ENCODE peak calls at places on chromosomes 1 and 21, in six cellular contexts. One of them, this sample, is unnamed.

GRCh38 chr1:177849130-177849529 is 120.7 kb downstream of the SEC16B start:
- DNase-seq in tibial nerve: no peak
- DNase-seq in AG10803: peak
- DNase-seq in fibroblast of mammary gland: peak
- DNase-seq in choroid plexus epithelial cell: no peak
- DNase-seq in astrocyte of the spinal cord: peak
- DNase-seq in this sample: peak

GRCh38 chr1:35598895-35599294 is 25.8 kb downstream of the TFAP2E start:
- DNase-seq in choroid plexus epithelial cell: no peak
- DNase-seq in fibroblast of mammary gland: no peak
- DNase-seq in astrocyte of the spinal cord: no peak
- DNase-seq in tibial nerve: no peak
- DNase-seq in AG10803: no peak
- DNase-seq in this sample: no peak

GRCh38 chr1:220770245-220770913 is 16.3 kb upstream of the MTARC1 start:
- DNase-seq in AG10803: no peak
- DNase-seq in tibial nerve: no peak
- DNase-seq in choroid plexus epithelial cell: no peak
- DNase-seq in astrocyte of the spinal cord: no peak
- DNase-seq in fibroblast of mammary gland: no peak
- DNase-seq in this sample: no peak

GRCh38 chr21:42847051-42847707 is 32.2 kb downstream of the WDR4 start:
- DNase-seq in choroid plexus epithelial cell: no peak
- DNase-seq in fibroblast of mammary gland: no peak
- DNase-seq in AG10803: no peak
- DNase-seq in tibial nerve: no peak
- DNase-seq in astrocyte of the spinal cord: no peak
- DNase-seq in this sample: no peak

GRCh38 chr1:239884776-239885175 is 206.9 kb upstream of the FMN2 start:
- DNase-seq in AG10803: no peak
- DNase-seq in fibroblast of mammary gland: peak
- DNase-seq in astrocyte of the spinal cord: no peak
- DNase-seq in tibial nerve: no peak
- DNase-seq in choroid plexus epithelial cell: no peak
- DNase-seq in this sample: no peak

GRCh38 chr1:200373811-200374231 is 36.0 kb downstream of the ZNF281 start:
- DNase-seq in fibroblast of mammary gland: no peak
- DNase-seq in astrocyte of the spinal cord: no peak
- DNase-seq in tibial nerve: no peak
- DNase-seq in AG10803: no peak
- DNase-seq in choroid plexus epithelial cell: no peak
- DNase-seq in this sample: no peak

GRCh38 chr1:47465605-47466004 is 27.8 kb downstream of the FOXD2 start:
- DNase-seq in astrocyte of the spinal cord: no peak
- DNase-seq in choroid plexus epithelial cell: peak
- DNase-seq in tibial nerve: no peak
- DNase-seq in AG10803: no peak
- DNase-seq in fibroblast of mammary gland: no peak
- DNase-seq in this sample: no peak

GRCh38 chr1:176119549-176119948 is 87.5 kb downstream of the COP1 start:
- DNase-seq in fibroblast of mammary gland: peak
- DNase-seq in tibial nerve: no peak
- DNase-seq in AG10803: peak
- DNase-seq in choroid plexus epithelial cell: peak
- DNase-seq in astrocyte of the spinal cord: no peak
- DNase-seq in this sample: no peak

GRCh38 chr1:92820024-92820423 is 11.8 kb upstream of the RPL5 start:
- DNase-seq in tibial nerve: no peak
- DNase-seq in AG10803: peak
- DNase-seq in fibroblast of mammary gland: peak
- DNase-seq in astrocyte of the spinal cord: no peak
- DNase-seq in choroid plexus epithelial cell: peak
- DNase-seq in this sample: peak

GRCh38 chr1:33459766-33460543 is 12.5 kb upstream of the ZSCAN20 start:
- DNase-seq in choroid plexus epithelial cell: peak
- DNase-seq in fibroblast of mammary gland: peak
- DNase-seq in astrocyte of the spinal cord: no peak
- DNase-seq in AG10803: peak
- DNase-seq in tibial nerve: no peak
- DNase-seq in this sample: peak

DNA sequence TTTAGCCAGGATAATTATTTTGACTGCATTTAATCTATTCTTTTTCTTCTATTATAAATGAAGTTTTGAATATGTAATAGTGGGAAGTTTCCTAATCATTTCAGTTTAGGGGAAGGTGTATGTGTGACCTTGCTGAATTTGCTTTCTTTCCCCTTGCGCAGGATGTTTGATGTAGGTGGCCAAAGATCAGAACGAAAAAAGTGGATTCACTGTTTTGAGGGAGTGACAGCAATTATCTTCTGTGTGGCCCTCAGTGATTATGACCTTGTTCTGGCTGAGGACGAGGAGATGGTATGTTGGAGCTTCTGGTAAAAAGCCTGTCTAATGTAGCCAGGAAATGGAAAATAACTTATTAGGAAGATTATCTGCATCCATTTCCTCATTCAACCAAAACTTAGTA is 33.4 kb downstream of the GNAT2 start:
- DNase-seq in fibroblast of mammary gland: no peak
- DNase-seq in choroid plexus epithelial cell: no peak
- DNase-seq in AG10803: no peak
- DNase-seq in astrocyte of the spinal cord: no peak
- DNase-seq in tibial nerve: no peak
- DNase-seq in this sample: no peak
- H3K4me3 ChIP-seq in fibroblast of mammary gland: no peak
- H3K4me3 ChIP-seq in choroid plexus epithelial cell: no peak
- H3K4me3 ChIP-seq in AG10803: no peak
- H3K4me3 ChIP-seq in astrocyte of the spinal cord: no peak
- H3K4me3 ChIP-seq in tibial nerve: no peak
- H3K4me3 ChIP-seq in this sample: no peak

GRCh38 chr1:241842565-241842964 is 5.4 kb upstream of the EXO1 start:
- DNase-seq in tibial nerve: no peak
- DNase-seq in astrocyte of the spinal cord: no peak
- DNase-seq in choroid plexus epithelial cell: peak
- DNase-seq in fibroblast of mammary gland: peak
- DNase-seq in AG10803: peak
- DNase-seq in this sample: peak
- H3K4me3 ChIP-seq in tibial nerve: no peak
- H3K4me3 ChIP-seq in astrocyte of the spinal cord: no peak
- H3K4me3 ChIP-seq in choroid plexus epithelial cell: no peak
- H3K4me3 ChIP-seq in fibroblast of mammary gland: no peak
- H3K4me3 ChIP-seq in AG10803: no peak
- H3K4me3 ChIP-seq in this sample: no peak

GRCh38 chr1:2314803-2315710 is 76.3 kb downstream of the MORN1 start:
- DNase-seq in astrocyte of the spinal cord: peak
- DNase-seq in fibroblast of mammary gland: no peak
- DNase-seq in AG10803: peak
- DNase-seq in tibial nerve: no peak
- DNase-seq in choroid plexus epithelial cell: no peak
- DNase-seq in this sample: no peak
- H3K4me3 ChIP-seq in astrocyte of the spinal cord: peak
- H3K4me3 ChIP-seq in fibroblast of mammary gland: peak
- H3K4me3 ChIP-seq in AG10803: peak
- H3K4me3 ChIP-seq in tibial nerve: peak
- H3K4me3 ChIP-seq in choroid plexus epithelial cell: peak
- H3K4me3 ChIP-seq in this sample: peak

DNA sequence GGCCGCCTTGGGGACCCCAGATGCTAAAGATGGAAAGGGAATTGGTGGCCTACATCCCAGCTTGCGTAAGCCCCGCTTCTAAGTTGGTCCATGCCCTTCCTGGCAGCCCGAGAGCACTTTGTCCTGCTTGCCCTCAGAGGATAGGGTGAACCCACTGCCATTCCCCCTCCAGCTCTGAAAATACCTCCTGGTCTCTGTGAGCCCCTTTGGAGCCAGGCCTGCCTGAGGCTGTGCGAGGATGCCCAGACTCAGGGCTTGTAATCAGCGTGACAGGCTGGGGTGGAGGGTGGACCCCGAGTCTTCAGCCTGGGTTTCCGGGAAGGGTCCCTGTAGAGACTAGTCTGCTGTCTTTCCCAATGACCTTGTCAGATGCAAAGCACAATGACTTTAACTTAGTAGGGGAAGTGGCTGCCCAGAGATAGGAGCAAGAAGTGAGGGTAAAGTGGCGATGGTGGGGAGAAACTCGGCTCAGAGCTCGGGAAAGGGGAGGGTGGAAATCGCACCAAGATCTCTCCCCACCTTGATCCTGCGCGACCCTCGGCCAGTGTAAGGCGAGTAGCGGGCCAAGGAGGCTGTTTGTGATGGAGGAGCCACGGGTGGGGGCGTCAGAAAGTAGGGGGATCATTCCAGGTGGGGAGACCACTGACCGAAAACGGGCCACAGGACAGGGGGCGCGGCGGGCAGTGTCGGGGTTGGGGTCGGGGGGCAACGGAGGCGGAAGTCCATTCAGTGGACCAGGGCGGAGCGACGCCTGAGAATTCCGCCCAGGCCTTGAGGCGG is 2.7 kb upstream of the HES3 start:
- DNase-seq in astrocyte of the spinal cord: no peak
- DNase-seq in AG10803: no peak
- DNase-seq in tibial nerve: no peak
- DNase-seq in fibroblast of mammary gland: no peak
- DNase-seq in choroid plexus epithelial cell: no peak
- DNase-seq in this sample: no peak
- H3K4me3 ChIP-seq in astrocyte of the spinal cord: no peak
- H3K4me3 ChIP-seq in AG10803: no peak
- H3K4me3 ChIP-seq in tibial nerve: no peak
- H3K4me3 ChIP-seq in fibroblast of mammary gland: no peak
- H3K4me3 ChIP-seq in choroid plexus epithelial cell: peak
- H3K4me3 ChIP-seq in this sample: no peak